ENCODE peak calls at places on chromosomes 7 and 10, in five cellular contexts. H is CD8-positive, alpha-beta T cell; P is cardiac fibroblast; U is activated CD4-positive, alpha-beta T cell treated with anti-CD3 and anti-CD28 coated beads, Interleukin-2, amount 50 U/mL, for 1 hour; J is stimulated activated CD4-positive, alpha-beta T cell treated with anti-CD3 and anti-CD28 coated beads, Interleukin-1b, Interleukin-23, amount 100 ng/mL, for 1 hour. A is an unnamed sample.

GRCh38 chr7:44059219-44060090 is 5.9 kb downstream of the PGAM2 start:
- DNase-seq in P (no peak), J (no peak), U (no peak), H (no peak), A (no peak)

GRCh38 chr10:5023126-5023701 is 19.6 kb upstream of the AKR1C2 start:
- DNase-seq in U (no peak), H (no peak), J (no peak), P (no peak), A (no peak)

GRCh38 chr10:99779335-99779734 is 3.1 kb upstream of the ABCC2 start:
- DNase-seq in U (no peak), H (no peak), J (no peak), P (peak), A (no peak)

GRCh38 chr7:84469034-84469433 is 274.4 kb upstream of the SEMA3A start:
- DNase-seq in J (no peak), P (peak), U (no peak), H (no peak), A (no peak)

GRCh38 chr7:120805636-120806388 is 52.1 kb downstream of the TSPAN12 start:
- DNase-seq in H (peak), P (peak), J (no peak), U (peak), A (peak)

GRCh38 chr10:98589007-98589406 is 142.3 kb upstream of the HPS1 start:
- DNase-seq in J (no peak), U (no peak), H (no peak), P (peak), A (no peak)

GRCh38 chr10:117740696-117741222 is 198.2 kb downstream of the EMX2 start:
- DNase-seq in J (no peak), U (no peak), P (no peak), H (no peak), A (no peak)

GRCh38 chr7:41438919-41439882 is 263.7 kb downstream of the INHBA start:
- DNase-seq in P (peak), H (no peak), U (no peak), J (no peak), A (no peak)

GRCh38 chr7:106659369-106659962 is 1.5 kb downstream of the CCDC71L start:
- DNase-seq in J (no peak), H (no peak), U (no peak), P (no peak), A (no peak)

GRCh38 chr10:33521062-33521461 is 186.6 kb upstream of the NRP1 start:
- DNase-seq in J (no peak), H (no peak), P (no peak), U (no peak), A (no peak)

GRCh38 chr10:70379581-70380176 is 2.7 kb downstream of the LRRC20 start:
- DNase-seq in J (no peak), H (no peak), P (peak), U (no peak), A (no peak)

GRCh38 chr7:77727936-77728701 is 31.9 kb downstream of the RSBN1L start:
- DNase-seq in H (no peak), P (peak), J (no peak), U (no peak), A (no peak)

GRCh38 chr10:121702351-121703320 is 104.4 kb upstream of the FGFR2 start:
- DNase-seq in P (peak), U (no peak), H (no peak), J (no peak), A (no peak)

GRCh38 chr10:60414877-60415585 is 25.4 kb upstream of the ANK3 start:
- DNase-seq in P (peak), J (no peak), H (no peak), U (no peak), A (peak)

GRCh38 chr7:53428045-53428444 is 392.6 kb downstream of the POM121L12 start:
- DNase-seq in P (no peak), J (no peak), H (no peak), U (no peak), A (no peak)

GRCh38 chr7:93284908-93285307 is 52.7 kb downstream of the VPS50 start:
- DNase-seq in U (no peak), P (no peak), H (no peak), J (no peak), A (no peak)

GRCh38 chr7:16098058-16098457 is 323.3 kb downstream of the CRPPA start:
- DNase-seq in J (no peak), H (no peak), P (peak), U (no peak), A (no peak)

GRCh38 chr10:32379314-32379949 is 32.5 kb upstream of the EPC1 start:
- DNase-seq in J (no peak), U (no peak), H (no peak), P (peak), A (peak)

GRCh38 chr10:114188001-114188400 is 8.8 kb downstream of the TDRD1 start:
- DNase-seq in J (no peak), P (no peak), H (no peak), U (no peak), A (no peak)

GRCh38 chr7:149811221-149811620 is 27.0 kb upstream of the ZNF862 start:
- DNase-seq in P (peak), H (no peak), J (no peak), U (no peak), A (no peak)

GRCh38 chr7:90629306-90629918 is 33.3 kb downstream of the CDK14 start:
- DNase-seq in J (no peak), H (no peak), P (peak), U (no peak), A (no peak)

GRCh38 chr7:2169923-2170575 is 62.7 kb downstream of the MAD1L1 start:
- DNase-seq in P (no peak), U (no peak), H (no peak), J (no peak), A (peak)

GRCh38 chr7:100100420-100101015 is 679 bp downstream of the MCM7 start:
- DNase-seq in P (peak), U (peak), J (peak), H (peak), A (peak)

GRCh38 chr10:112461029-112461887 is 14.2 kb downstream of the VTI1A start:
- DNase-seq in H (no peak), P (peak), J (no peak), U (no peak), A (no peak)

GRCh38 chr7:150420242-150420641 is 30.2 kb upstream of the GIMAP8 start:
- DNase-seq in J (no peak), P (no peak), U (no peak), H (no peak), A (peak)

GRCh38 chr10:116742367-116743265 is at the start of gene HSPA12A:
- DNase-seq in J (no peak), U (peak), H (peak), P (peak), A (peak)

GRCh38 chr7:66426332-66426731 is 202.3 kb upstream of the KCTD7 start:
- DNase-seq in U (no peak), H (no peak), P (no peak), J (no peak), A (no peak)

A was measured in ecto neural progenitor cell.